ENCODE peak calls at places on chromosomes 2 and 18, in seven cellular contexts. L is T-helper 1 cell, V is H4, I is GM20000, W is amniotic epithelial cell, Y is NCI-H446, D is fibroblast of the aortic adventitia. U is an unnamed sample.

GRCh38 chr2:236820763-236821344 is 251.2 kb downstream of the ACKR3 start:
- DNase-seq in V (no peak), Y (no peak), D (no peak), W (no peak), I (no peak), L (no peak), U (no peak)

GRCh38 chr2:65710779-65711295 is 278.4 kb upstream of the SPRED2 start:
- DNase-seq in L (no peak), D (no peak), Y (peak; percentile 25), W (peak; percentile 27), V (peak; percentile 21), I (peak; percentile 25), U (peak; percentile 52)

GRCh38 chr2:108119026-108119425 is 120.7 kb upstream of the SULT1C3 start:
- DNase-seq in Y (no peak), D (no peak), I (no peak), V (no peak), W (no peak), L (no peak), U (peak; percentile 5)

GRCh38 chr2:234994340-234995321 is 42.8 kb downstream of the SH3BP4 start:
- DNase-seq in L (no peak), D (no peak), I (no peak), W (no peak), V (no peak), Y (no peak), U (no peak)

GRCh38 chr18:8341481-8342230 is 267.6 kb upstream of the RAB12 start:
- DNase-seq in V (peak; percentile 75), D (peak; percentile 77), Y (no peak), W (peak; percentile 80), I (no peak), L (no peak), U (peak; percentile 63)

GRCh38 chr2:232568161-232568560 is 17.7 kb downstream of the EIF4E2 start:
- DNase-seq in I (no peak), L (no peak), Y (no peak), W (peak; percentile 33), D (peak; percentile 94), V (peak; percentile 80), U (peak; percentile 30)

GRCh38 chr2:167310442-167310841 is 422.2 kb downstream of the XIRP2 start:
- DNase-seq in Y (no peak), D (no peak), V (no peak), L (no peak), I (no peak), W (no peak), U (no peak)

GRCh38 chr2:216098687-216099334 is 10.3 kb upstream of the XRCC5 start:
- DNase-seq in L (no peak), W (no peak), V (no peak), I (no peak), D (no peak), Y (no peak), U (no peak)

GRCh38 chr2:144774786-144775185 is 254.9 kb upstream of the ZEB2 start:
- DNase-seq in Y (no peak), D (no peak), W (no peak), L (no peak), V (no peak), I (no peak), U (no peak)

GRCh38 chr2:391658-392170 is 103.8 kb upstream of the ALKAL2 start:
- DNase-seq in V (no peak), I (no peak), D (no peak), Y (no peak), W (no peak), L (no peak), U (no peak)

GRCh38 chr2:69298261-69298660 is 88.8 kb downstream of the GFPT1 start:
- DNase-seq in Y (peak; percentile 55), W (peak; percentile 97), I (no peak), D (peak; percentile 86), L (no peak), V (peak; percentile 81), U (no peak)

GRCh38 chr2:68740184-68740914 is 5.7 kb downstream of the ARHGAP25 start:
- DNase-seq in D (peak; percentile 21), Y (no peak), W (peak; percentile 54), I (no peak), V (no peak), L (no peak), U (no peak)

GRCh38 chr2:161870531-161870930 is 203.5 kb downstream of the DPP4 start:
- DNase-seq in Y (no peak), W (no peak), L (no peak), I (no peak), D (no peak), V (no peak), U (no peak)

GRCh38 chr18:23631312-23631711 is 31.4 kb downstream of the ANKRD29 start:
- DNase-seq in W (no peak), I (no peak), Y (no peak), L (no peak), D (no peak), V (no peak), U (no peak)

GRCh38 chr18:32891797-32892196 is 119.0 kb upstream of the KLHL14 start:
- DNase-seq in L (no peak), Y (no peak), I (no peak), D (peak; percentile 4), V (no peak), W (no peak), U (no peak)

GRCh38 chr2:120957905-120958304 is 222.2 kb downstream of the GLI2 start:
- DNase-seq in D (no peak), Y (no peak), I (no peak), V (no peak), W (no peak), L (no peak), U (no peak)

GRCh38 chr2:182186132-182186735 is 200.6 kb downstream of the PPP1R1C start:
- DNase-seq in L (no peak), W (peak; percentile 46), D (peak; percentile 67), Y (peak; percentile 66), I (peak; percentile 19), V (peak; percentile 10), U (peak; percentile 26)

GRCh38 chr2:159003555-159003954 is 35.1 kb downstream of the TANC1 start:
- DNase-seq in I (no peak), V (no peak), D (no peak), Y (no peak), L (no peak), W (no peak), U (no peak)

GRCh38 chr2:1650474-1650872 is 93.8 kb downstream of the PXDN start:
- DNase-seq in W (no peak), I (no peak), D (no peak), V (no peak), L (no peak), Y (no peak), U (no peak)

GRCh38 chr18:50203801-50204604 is 9.1 kb upstream of the MYO5B start:
- DNase-seq in I (peak; percentile 49), Y (peak; percentile 55), L (no peak), V (peak; percentile 32), D (peak; percentile 24), W (peak; percentile 23), U (peak; percentile 72)

GRCh38 chr18:48328473-48329205 is 80.5 kb downstream of the ZBTB7C start:
- DNase-seq in L (no peak), W (peak; percentile 73), D (peak; percentile 70), I (no peak), Y (no peak), V (peak; percentile 57), U (no peak)

GRCh38 chr18:37578886-37579513 is 13.4 kb upstream of the CELF4 start:
- DNase-seq in I (no peak), L (no peak), Y (no peak), V (peak; percentile 61), W (no peak), D (peak; percentile 7), U (peak; percentile 16)

GRCh38 chr2:39062320-39062719 is 58.5 kb downstream of the SOS1 start:
- DNase-seq in L (no peak), Y (no peak), I (no peak), D (no peak), W (no peak), V (no peak), U (no peak)

GRCh38 chr2:109324859-109325258 is 195.9 kb downstream of the SH3RF3 start:
- DNase-seq in V (peak; percentile 84), L (no peak), Y (peak; percentile 39), D (peak; percentile 99), I (no peak), W (peak; percentile 99), U (no peak)

GRCh38 chr2:219250044-219250781 is 2.8 kb upstream of the TUBA4B start:
- DNase-seq in D (no peak), W (peak; percentile 24), V (no peak), Y (no peak), L (no peak), I (no peak), U (no peak)

GRCh38 chr2:190318931-190319556 is 582 bp downstream of the HIBCH start:
- DNase-seq in L (no peak), I (peak; percentile 8), V (no peak), W (no peak), D (peak; percentile 26), Y (no peak), U (no peak)

GRCh38 chr2:33411765-33412164 is 64.7 kb upstream of the RASGRP3 start:
- DNase-seq in W (peak; percentile 62), I (no peak), Y (no peak), V (peak; percentile 59), L (no peak), D (peak; percentile 37), U (no peak)

GRCh38 chr2:127313359-127313758 is 19.4 kb upstream of the ERCC3 start:
- DNase-seq in I (peak; percentile 42), L (no peak), Y (no peak), V (no peak), D (no peak), W (no peak), U (no peak)

GRCh38 chr2:148814143-148814852 is 60.7 kb upstream of the KIF5C start:
- DNase-seq in I (no peak), V (peak; percentile 63), W (peak; percentile 27), D (peak; percentile 73), Y (no peak), L (no peak), U (peak; percentile 18)

GRCh38 chr2:12005886-12006681 is 259.7 kb downstream of the LPIN1 start:
- DNase-seq in V (peak; percentile 28), W (no peak), D (no peak), I (peak; percentile 72), L (peak; percentile 48), Y (peak; percentile 43), U (peak; percentile 80)

GRCh38 chr2:218257390-218257981 is 3.3 kb upstream of the GPBAR1 start:
- DNase-seq in L (peak; percentile 47), W (no peak), Y (no peak), I (peak; percentile 80), D (no peak), V (no peak), U (peak; percentile 25)

GRCh38 chr2:1082456-1083205 is 132.0 kb downstream of the SNTG2 start:
- DNase-seq in D (no peak), Y (no peak), V (no peak), W (no peak), L (no peak), I (no peak), U (no peak)

GRCh38 chr2:104658149-104658839 is 195.6 kb upstream of the POU3F3 start:
- DNase-seq in W (no peak), D (no peak), L (no peak), Y (no peak), I (no peak), V (no peak), U (no peak)

GRCh38 chr2:85760371-85760770 is 6.6 kb downstream of the ATOH8 start:
- DNase-seq in D (peak; percentile 74), V (no peak), L (no peak), W (no peak), I (no peak), Y (no peak), U (no peak)

GRCh38 chr2:46334389-46335345 is 37.5 kb downstream of the EPAS1 start:
- DNase-seq in D (peak; percentile 97), I (no peak), W (peak; percentile 97), Y (no peak), V (no peak), L (no peak), U (no peak)

GRCh38 chr2:71313016-71313766 is 18.4 kb upstream of the ZNF638 start:
- DNase-seq in L (no peak), Y (no peak), W (no peak), V (no peak), D (peak; percentile 29), I (no peak), U (no peak)

GRCh38 chr18:59779979-59780378 is 82.8 kb upstream of the CCBE1 start:
- DNase-seq in W (peak; percentile 90), L (no peak), V (no peak), Y (no peak), I (no peak), D (peak; percentile 86), U (no peak)

GRCh38 chr2:127662937-127663565 is 12.3 kb downstream of the LIMS2 start:
- DNase-seq in L (no peak), D (no peak), W (no peak), Y (no peak), V (no peak), I (no peak), U (no peak)

U was measured in Calu3.